ENCODE peak calls at places on chromosomes 5 and 9, in ten cellular contexts. F, C, R, V, Y, E, L, S, Z and U are unnamed samples.

GRCh38 chr5:135328128-135328687 is 70.8 kb downstream of the MACROH2A1 start:
- DNase-seq in F (no peak), C (no peak), R (no peak), V (no peak), Y (no peak), E (no peak), L (no peak), S (no peak), Z (no peak), U (no peak)

GRCh38 chr5:35853652-35854051 is 3.0 kb upstream of the IL7R start:
- DNase-seq in F (no peak), C (no peak), R (no peak), V (no peak), Y (no peak), E (no peak), L (no peak), S (no peak), Z (no peak), U (peak)

GRCh38 chr9:72871685-72872084 is 81.2 kb downstream of the ALDH1A1 start:
- DNase-seq in F (no peak), C (no peak), R (peak), V (peak), Y (no peak), E (no peak), L (peak), S (no peak), Z (no peak), U (no peak)

GRCh38 chr9:113955076-113955752 is 79.1 kb downstream of the ZNF618 start:
- DNase-seq in F (no peak), C (no peak), R (no peak), V (peak), Y (no peak), E (no peak), L (no peak), S (no peak), Z (no peak), U (no peak)

GRCh38 chr9:95780121-95780520 is 95.4 kb upstream of the ERCC6L2 start:
- DNase-seq in F (no peak), C (no peak), R (no peak), V (no peak), Y (no peak), E (no peak), L (no peak), S (no peak), Z (no peak), U (no peak)

GRCh38 chr9:9950813-9951212 is 662.0 kb downstream of the PTPRD start:
- DNase-seq in F (no peak), C (no peak), R (no peak), V (no peak), Y (no peak), E (no peak), L (no peak), S (no peak), Z (no peak), U (no peak)

GRCh38 chr5:152004095-152004494 is 79.4 kb upstream of the GLRA1 start:
- DNase-seq in F (no peak), C (no peak), R (no peak), V (no peak), Y (no peak), E (no peak), L (no peak), S (no peak), Z (no peak), U (no peak)

GRCh38 chr9:89309608-89310485 is 1.1 kb upstream of the CKS2 start:
- DNase-seq in F (no peak), C (peak), R (peak), V (peak), Y (no peak), E (no peak), L (peak), S (no peak), Z (no peak), U (peak)

GRCh38 chr9:131214457-131214856 is 61.9 kb downstream of the FAM78A start:
- DNase-seq in F (no peak), C (no peak), R (no peak), V (no peak), Y (no peak), E (no peak), L (no peak), S (no peak), Z (no peak), U (no peak)

GRCh38 chr5:134458676-134459403 is 47.2 kb upstream of the CDKN2AIPNL start:
- DNase-seq in F (no peak), C (no peak), R (no peak), V (no peak), Y (peak), E (no peak), L (no peak), S (no peak), Z (no peak), U (no peak)

GRCh38 chr5:124444147-124444775 is 302.2 kb downstream of the ZNF608 start:
- DNase-seq in F (no peak), C (no peak), R (no peak), V (no peak), Y (no peak), E (peak), L (no peak), S (no peak), Z (no peak), U (no peak)

GRCh38 chr9:100108572-100108971 is 9.5 kb downstream of the INVS start:
- DNase-seq in F (no peak), C (no peak), R (no peak), V (no peak), Y (no peak), E (no peak), L (no peak), S (no peak), Z (no peak), U (no peak)

GRCh38 chr5:140468188-140468587 is 66.6 kb downstream of the ANKHD1 start:
- DNase-seq in F (no peak), C (no peak), R (no peak), V (no peak), Y (no peak), E (no peak), L (no peak), S (no peak), Z (no peak), U (no peak)

GRCh38 chr5:38725419-38725865 is 120.4 kb upstream of the OSMR start:
- DNase-seq in F (no peak), C (no peak), R (no peak), V (no peak), Y (no peak), E (no peak), L (no peak), S (no peak), Z (no peak), U (no peak)

DNA sequence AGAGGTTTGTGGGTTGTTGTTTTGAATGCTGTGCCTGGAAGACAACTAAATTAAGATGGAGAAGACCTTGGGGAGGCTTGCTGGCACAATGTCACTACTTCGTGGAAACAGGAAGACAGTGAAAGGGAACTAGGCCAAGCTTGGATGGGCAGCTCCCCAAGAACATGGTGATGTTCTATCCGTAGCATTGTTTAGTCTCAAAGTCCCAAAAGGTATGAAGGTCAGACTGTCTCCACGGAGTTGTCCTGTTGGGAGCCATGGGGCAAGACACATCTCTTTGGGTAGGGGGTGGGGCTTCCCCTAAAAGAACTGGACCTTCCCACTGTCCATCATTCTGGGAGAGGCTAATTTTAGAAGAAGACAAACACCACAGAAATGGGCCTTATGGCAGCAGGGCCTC is 140.5 kb downstream of the ENTREP1 start:
- DNase-seq in F (no peak), C (no peak), R (no peak), V (no peak), Y (no peak), E (no peak), L (no peak), S (no peak), Z (no peak), U (no peak)
- TF ChIP-seq POLR2AphosphoS5 in F (no peak), C (peak), R (no peak), V (no peak), Y (no peak), E (no peak), L (no peak), S (no peak), Z (no peak), U (no peak)

GRCh38 chr9:129080312-129080607 is 651 bp upstream of the DOLPP1 start:
- DNase-seq in F (no peak), C (no peak), R (no peak), V (peak), Y (no peak), E (no peak), L (no peak), S (no peak), Z (no peak), U (no peak)
- H3K27ac ChIP-seq in F (peak), C (peak), R (no peak), V (no peak), Y (peak), E (no peak), L (peak), S (no peak), Z (peak), U (peak)

DNA sequence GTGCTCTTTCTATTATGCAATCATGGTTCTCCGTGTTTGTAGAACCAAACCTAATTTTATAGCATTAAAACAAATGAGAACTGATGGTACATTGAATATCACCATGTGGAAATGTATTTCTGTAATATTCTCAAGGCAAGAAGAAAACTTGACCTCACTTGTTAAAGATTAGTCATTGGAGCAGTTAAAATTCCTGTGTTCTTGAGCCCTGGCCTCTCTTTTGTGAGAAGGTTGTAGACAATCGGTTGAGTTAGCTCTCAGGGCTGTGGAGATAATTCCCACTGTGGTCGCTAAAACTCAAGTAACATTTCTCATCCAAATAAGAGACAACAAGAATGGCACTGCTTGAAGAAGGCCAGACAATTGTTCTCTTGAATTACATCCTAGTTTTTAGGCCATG is 216.0 kb upstream of the KLF4 start:
- DNase-seq in F (no peak), C (no peak), R (no peak), V (no peak), Y (no peak), E (no peak), L (no peak), S (no peak), Z (no peak), U (no peak)
- TF ChIP-seq POLR2AphosphoS5 in F (no peak), C (no peak), R (no peak), V (no peak), Y (no peak), E (no peak), L (no peak), S (no peak), Z (no peak), U (no peak)

GRCh38 chr5:177178905-177179304 is 45.3 kb downstream of the NSD1 start:
- DNase-seq in F (no peak), C (no peak), R (no peak), V (no peak), Y (no peak), E (no peak), L (no peak), S (no peak), Z (no peak), U (no peak)
- H3K27ac ChIP-seq in F (no peak), C (no peak), R (no peak), V (no peak), Y (no peak), E (no peak), L (peak), S (no peak), Z (no peak), U (no peak)

GRCh38 chr5:173940269-173940668 is 48.7 kb upstream of the C5orf47 start:
- DNase-seq in F (no peak), C (no peak), R (no peak), V (no peak), Y (no peak), E (no peak), L (no peak), S (no peak), Z (no peak), U (no peak)
- TF ChIP-seq POLR2AphosphoS5 in F (no peak), C (no peak), R (no peak), V (no peak), Y (no peak), E (no peak), L (no peak), S (no peak), Z (no peak), U (no peak)

GRCh38 chr5:5191906-5192305 is 51.8 kb downstream of the ADAMTS16 start:
- DNase-seq in F (no peak), C (no peak), R (no peak), V (no peak), Y (no peak), E (no peak), L (no peak), S (no peak), Z (no peak), U (no peak)
- H3K27ac ChIP-seq in F (no peak), C (no peak), R (no peak), V (no peak), Y (no peak), E (no peak), L (no peak), S (no peak), Z (no peak), U (no peak)

DNA sequence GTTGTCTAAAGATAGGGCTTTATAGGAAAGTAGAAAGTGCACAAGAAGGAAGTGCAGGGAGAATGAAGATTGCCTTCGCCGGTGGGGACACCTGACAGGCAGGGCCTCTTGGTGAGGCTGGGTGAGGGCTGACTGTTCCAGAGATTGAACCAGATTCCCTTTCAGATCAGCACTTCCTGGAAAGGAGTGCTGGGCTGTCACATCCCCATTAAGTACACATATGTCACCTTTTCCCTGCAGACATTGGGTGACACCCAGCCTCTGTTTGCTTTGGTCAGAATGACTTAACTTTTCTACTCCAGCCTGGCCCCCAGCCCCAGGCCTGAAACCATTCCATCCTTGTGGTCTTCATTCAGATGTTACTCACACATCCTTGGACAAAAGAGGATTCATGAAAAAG is 7.4 kb upstream of the SHROOM1 start:
- DNase-seq in F (no peak), C (peak), R (no peak), V (no peak), Y (no peak), E (no peak), L (no peak), S (no peak), Z (peak), U (peak)
- TF ChIP-seq POLR2AphosphoS5 in F (no peak), C (peak), R (no peak), V (no peak), Y (no peak), E (no peak), L (no peak), S (no peak), Z (no peak), U (no peak)

GRCh38 chr5:139193928-139194327 is 4.2 kb downstream of the SIL1 start:
- DNase-seq in F (no peak), C (no peak), R (no peak), V (no peak), Y (no peak), E (no peak), L (peak), S (no peak), Z (no peak), U (no peak)
- H3K27ac ChIP-seq in F (no peak), C (no peak), R (no peak), V (no peak), Y (no peak), E (no peak), L (no peak), S (no peak), Z (no peak), U (no peak)